ENCODE peak calls at places on chromosomes 2 and 18, in ten cellular contexts. B, F, R, Q, Z, N, P, L, U and G are unnamed samples.

GRCh38 chr2:138502253-138503086 is 900 bp downstream of the SPOPL start:
- DNase-seq in B (no peak), F (no peak), R (no peak), Q (no peak), Z (peak), N (no peak), P (no peak), L (no peak), U (no peak), G (no peak)

GRCh38 chr18:51726614-51727013 is 529.1 kb upstream of the MEX3C start:
- DNase-seq in B (no peak), F (no peak), R (no peak), Q (no peak), Z (no peak), N (no peak), P (no peak), L (no peak), U (no peak), G (no peak)

GRCh38 chr2:79846878-79847277 is 334.0 kb downstream of the CTNNA2 start:
- DNase-seq in B (no peak), F (no peak), R (no peak), Q (no peak), Z (no peak), N (no peak), P (no peak), L (no peak), U (no peak), G (no peak)

GRCh38 chr2:42072349-42073118 is 24.7 kb downstream of the PKDCC start:
- DNase-seq in B (no peak), F (peak), R (no peak), Q (no peak), Z (no peak), N (no peak), P (no peak), L (no peak), U (no peak), G (no peak)

GRCh38 chr18:79572848-79573451 is 106.7 kb upstream of the CTDP1 start:
- DNase-seq in B (no peak), F (no peak), R (peak), Q (peak), Z (no peak), N (no peak), P (no peak), L (no peak), U (no peak), G (no peak)

GRCh38 chr2:148614332-148615049 is 30.1 kb upstream of the EPC2 start:
- DNase-seq in B (no peak), F (peak), R (no peak), Q (no peak), Z (peak), N (no peak), P (no peak), L (peak), U (peak), G (no peak)

GRCh38 chr2:54065411-54065810 is 50.0 kb upstream of the ACYP2 start:
- DNase-seq in B (no peak), F (no peak), R (no peak), Q (no peak), Z (no peak), N (peak), P (no peak), L (no peak), U (no peak), G (no peak)

GRCh38 chr2:66281980-66282379 is 152.9 kb upstream of the MEIS1 start:
- DNase-seq in B (no peak), F (no peak), R (no peak), Q (no peak), Z (peak), N (no peak), P (no peak), L (no peak), U (no peak), G (no peak)

GRCh38 chr2:142130111-142131015 is 453 bp downstream of the LRP1B start:
- DNase-seq in B (no peak), F (peak), R (no peak), Q (peak), Z (peak), N (peak), P (peak), L (no peak), U (no peak), G (peak)